ENCODE peak calls at places on chromosomes 4 and X, in five cellular contexts. H is cardiac muscle cell; U is effector memory CD4-positive, alpha-beta T cell; Y is naive thymus-derived CD4-positive, alpha-beta T cell; I is mesendoderm. O is an unnamed sample.

GRCh38 chr4:168593399-168593798 is 96.5 kb downstream of the PALLD start:
- DNase-seq in H (no peak), U (no peak), Y (no peak), I (no peak), O (no peak)

GRCh38 chr4:158428242-158428641 is 93.4 kb upstream of the RXFP1 start:
- DNase-seq in H (peak; percentile 44), U (no peak), Y (no peak), I (no peak), O (no peak)

GRCh38 chrX:54920610-54921426 is at the start of gene TRO:
- DNase-seq in H (peak; percentile 16), U (no peak), Y (no peak), I (peak; percentile 73), O (peak; percentile 4)

GRCh38 chr4:42519803-42520417 is 122.6 kb downstream of the SHISA3 start:
- DNase-seq in H (peak; percentile 72), U (no peak), Y (peak; percentile 45), I (peak; percentile 47), O (peak; percentile 45)

GRCh38 chr4:40205259-40206198 is 8.7 kb downstream of the RHOH start:
- DNase-seq in H (no peak), U (no peak), Y (no peak), I (peak; percentile 24), O (no peak)

GRCh38 chrX:19958530-19959486 is 32.1 kb downstream of the BCLAF3 start:
- DNase-seq in H (no peak), U (no peak), Y (no peak), I (no peak), O (no peak)

GRCh38 chr4:176259330-176260090 is 9.5 kb downstream of the ASB5 start:
- DNase-seq in H (peak; percentile 54), U (no peak), Y (no peak), I (peak; percentile 14), O (no peak)

GRCh38 chr4:76723916-76724315 is 174.0 kb downstream of the SOWAHB start:
- DNase-seq in H (peak; percentile 96), U (no peak), Y (no peak), I (peak; percentile 71), O (no peak)

GRCh38 chr4:145623831-145624230 is 4.6 kb downstream of the MMAA start:
- DNase-seq in H (peak; percentile 35), U (no peak), Y (no peak), I (no peak), O (no peak)

GRCh38 chrX:80432863-80433262 is 12.6 kb downstream of the TENT5D start:
- DNase-seq in H (peak; percentile 6), U (no peak), Y (no peak), I (no peak), O (no peak)

GRCh38 chrX:19888419-19888879 is 1.0 kb upstream of the SH3KBP1 start:
- DNase-seq in H (peak; percentile 83), U (peak; percentile 16), Y (peak; percentile 60), I (peak; percentile 93), O (peak; percentile 19)

GRCh38 chr4:124542021-124542420 is 170.5 kb downstream of the ANKRD50 start:
- DNase-seq in H (no peak), U (no peak), Y (no peak), I (no peak), O (no peak)

GRCh38 chr4:121168865-121169281 is 4.8 kb upstream of the TNIP3 start:
- DNase-seq in H (no peak), U (no peak), Y (no peak), I (no peak), O (no peak)

GRCh38 chr4:53591372-53591892 is at the start of gene LNX1:
- DNase-seq in H (no peak), U (no peak), Y (no peak), I (peak; percentile 95), O (no peak)

GRCh38 chr4:152500798-152501434 is 35.0 kb downstream of the FBXW7 start:
- DNase-seq in H (peak; percentile 95), U (no peak), Y (peak; percentile 85), I (peak; percentile 93), O (peak; percentile 83)

GRCh38 chrX:123797543-123798447 is 62.1 kb upstream of the XIAP start:
- DNase-seq in H (no peak), U (no peak), Y (no peak), I (no peak), O (no peak)

GRCh38 chr4:155179216-155179615 is 29.2 kb upstream of the NPY2R start:
- DNase-seq in H (peak; percentile 97), U (no peak), Y (no peak), I (no peak), O (no peak)

GRCh38 chrX:97846718-97847237 is 963.1 kb downstream of the RPA4 start:
- DNase-seq in H (no peak), U (no peak), Y (no peak), I (no peak), O (no peak)

GRCh38 chrX:104913348-104913747 is 307.1 kb downstream of the TEX13A start:
- DNase-seq in H (peak; percentile 11), U (no peak), Y (no peak), I (peak; percentile 49), O (no peak)

GRCh38 chr4:87649980-87650379 is at the start of gene DMP1:
- DNase-seq in H (no peak), U (no peak), Y (no peak), I (no peak), O (no peak)
- H3K4me3 ChIP-seq in H (no peak within 1 kb of the TSS), U (no peak within 1 kb of the TSS), Y (no peak within 1 kb of the TSS), I (no peak within 1 kb of the TSS), O (no peak within 1 kb of the TSS)

DNA sequence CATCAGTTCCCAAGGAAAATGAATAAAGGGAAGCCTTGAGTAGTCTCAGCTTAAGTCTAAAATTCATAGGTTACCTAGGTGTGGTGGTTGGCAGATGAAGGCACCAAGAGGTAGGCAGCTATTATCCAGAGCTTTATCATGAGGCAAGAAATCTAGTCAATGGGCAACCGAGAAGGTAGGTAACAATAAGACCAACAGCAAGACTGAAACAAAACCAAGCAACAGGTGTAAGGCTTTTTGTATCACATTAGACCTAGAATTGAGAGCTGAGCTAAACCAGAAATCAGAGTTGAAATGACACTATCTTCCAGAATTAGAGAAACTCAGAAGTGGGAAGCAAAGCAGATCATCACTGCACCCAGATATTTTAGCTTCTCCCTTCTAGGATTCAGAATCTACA is 117.1 kb downstream of the CAMK2D start:
- DNase-seq in H (no peak), U (no peak), Y (no peak), I (no peak), O (no peak)
- H3K4me1 ChIP-seq in H (peaks cover 10% of the 10 kb centered on the region), U (no peaks in the 10 kb centered on the region), Y (peaks cover 13% of the 10 kb centered on the region), I (peaks cover 2% of the 10 kb centered on the region), O (no peaks in the 10 kb centered on the region)

GRCh38 chr4:128859887-128860774 is 50.6 kb downstream of the JADE1 start:
- DNase-seq in H (peak; percentile 63), U (no peak), Y (no peak), I (no peak), O (no peak)

GRCh38 chr4:128861856-128862518 is 52.5 kb downstream of the JADE1 start:
- DNase-seq in H (no peak), U (no peak), Y (peak; percentile 12), I (no peak), O (peak; percentile 37)

GRCh38 chr4:128865132-128865531 is 55.6 kb downstream of the JADE1 start:
- DNase-seq in H (no peak), U (no peak), Y (no peak), I (no peak), O (no peak)

GRCh38 chr4:128863314-128864075 is 54.0 kb downstream of the JADE1 start:
- DNase-seq in H (peak; percentile 89), U (peak; percentile 27), Y (peak; percentile 64), I (peak; percentile 91), O (peak; percentile 67)

GRCh38 chr4:128862608-128863313 is 53.3 kb downstream of the JADE1 start:
- DNase-seq in H (no peak), U (peak; percentile 18), Y (peak; percentile 24), I (peak; percentile 67), O (no peak)
- H3K27ac ChIP-seq in H (no peak overlapping the region), U (peak overlapping the region; percentile 53), Y (peak overlapping the region; percentile 58), I (no peak overlapping the region), O (peak overlapping the region; percentile 64)

GRCh38 chrX:17375361-17375630 is 296 bp downstream of the NHS start:
- DNase-seq in H (no peak), U (no peak), Y (no peak), I (no peak), O (no peak)

GRCh38 chrX:17376381-17377046 is 1.5 kb downstream of the NHS start:
- DNase-seq in H (no peak), U (no peak), Y (no peak), I (peak; percentile 47), O (no peak)

GRCh38 chrX:17377795-17378194 is 2.8 kb downstream of the NHS start:
- DNase-seq in H (no peak), U (no peak), Y (no peak), I (peak; percentile 14), O (no peak)

GRCh38 chrX:17375631-17376380 is 806 bp downstream of the NHS start:
- DNase-seq in H (peak; percentile 43), U (no peak), Y (no peak), I (peak; percentile 47), O (no peak)

DNA sequence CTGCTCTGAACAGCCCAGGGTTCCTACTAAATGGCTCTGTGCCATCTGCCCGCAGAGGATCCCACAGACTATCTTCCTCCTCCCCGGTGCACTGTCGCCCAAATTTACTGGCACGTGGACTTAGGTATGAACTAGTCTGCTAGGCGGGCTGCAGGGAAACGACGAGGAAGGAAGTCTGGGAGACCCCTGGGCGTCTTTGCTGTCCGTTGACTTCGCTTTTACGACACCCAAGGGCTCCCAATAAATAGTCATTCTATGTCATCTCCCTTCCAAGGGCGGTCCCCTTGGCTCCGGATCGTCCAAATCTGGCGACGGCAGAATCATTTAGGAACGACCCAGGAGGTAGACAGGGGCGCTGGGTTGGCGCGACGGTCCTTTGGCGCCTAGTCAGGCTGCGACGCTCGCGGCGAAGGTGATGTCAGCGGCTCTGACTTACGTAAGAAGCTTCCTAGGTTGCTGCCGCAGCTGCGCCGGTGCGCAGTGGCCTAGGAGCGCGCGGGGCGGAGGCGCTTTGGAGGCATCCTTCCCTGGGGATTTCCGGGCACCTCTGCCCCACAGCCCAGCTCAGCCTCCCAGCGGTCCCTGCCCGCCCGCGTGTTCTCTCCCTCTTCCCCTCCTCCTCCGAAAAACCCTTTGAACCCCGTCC is 2.2 kb downstream of the NHS start:
- DNase-seq in H (peak; percentile 38), U (no peak), Y (no peak), I (peak; percentile 81), O (peak; percentile 1)
- H3K4me3 ChIP-seq in H (peak overlapping the region; percentile 35), U (no peak overlapping the region), Y (no peak overlapping the region), I (no peak overlapping the region), O (no peak overlapping the region)

GRCh38 chrX:53714580-53715335 is 28.2 kb upstream of the HUWE1 start:
- DNase-seq in H (peak; percentile 36), U (peak; percentile 55), Y (peak; percentile 45), I (peak; percentile 46), O (peak; percentile 63)
- H3K4me1 ChIP-seq in H (no peaks in the 10 kb centered on the region), U (peaks cover 34% of the 10 kb centered on the region), Y (peaks cover 30% of the 10 kb centered on the region), I (no peaks in the 10 kb centered on the region), O (peaks cover 55% of the 10 kb centered on the region)

DNA sequence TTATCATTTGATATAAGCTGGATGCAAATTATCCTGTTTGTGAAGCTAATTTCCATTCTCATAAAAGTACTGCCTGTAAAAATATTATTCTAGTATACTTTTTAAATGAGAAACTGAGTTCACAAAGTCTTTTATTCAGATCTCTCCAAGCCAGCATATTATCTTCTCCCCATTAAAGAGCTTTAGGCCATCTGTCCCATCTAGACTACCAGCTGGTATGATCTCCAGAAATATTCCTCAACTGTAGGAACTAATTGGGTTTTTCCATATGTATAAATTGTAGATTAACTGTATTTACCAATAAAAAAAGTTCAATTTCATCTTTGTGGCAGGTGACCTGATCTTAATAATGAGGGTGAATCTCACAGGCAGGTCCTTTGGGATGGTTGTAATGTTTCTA is 132.9 kb downstream of the KCNIP4 start:
- DNase-seq in H (no peak), U (no peak), Y (no peak), I (no peak), O (no peak)
- H3K27ac ChIP-seq in H (no peak overlapping the region), U (no peak overlapping the region), Y (no peak overlapping the region), I (no peak overlapping the region), O (no peak overlapping the region)

O was measured in CD4-positive, CD25-positive, alpha-beta regulatory T cell.